ENCODE peak calls at places on chromosomes 3 and 15, in nine cellular contexts. H, V, P, M, Y, E, Z, J and B are unnamed samples.

GRCh38 chr3:195596648-195597628 is 13.2 kb upstream of the APOD start:
- DNase-seq in H (no peak), V (no peak), P (no peak), M (no peak), Y (no peak), E (no peak), Z (no peak), J (no peak), B (no peak)

GRCh38 chr15:79973445-79974180 is 2.6 kb upstream of the BCL2A1 start:
- DNase-seq in H (no peak), V (no peak), P (no peak), M (no peak), Y (no peak), E (no peak), Z (no peak), J (no peak), B (no peak)

GRCh38 chr15:66789029-66790025 is 87.3 kb downstream of the SMAD6 start:
- DNase-seq in H (no peak), V (peak), P (no peak), M (peak), Y (peak), E (peak), Z (peak), J (no peak), B (peak)

GRCh38 chr15:69762373-69763148 is 309.9 kb downstream of the RPLP1 start:
- DNase-seq in H (no peak), V (no peak), P (no peak), M (no peak), Y (no peak), E (no peak), Z (no peak), J (no peak), B (no peak)

GRCh38 chr3:19947549-19948071 is 713 bp downstream of the RAB5A start:
- DNase-seq in H (peak), V (peak), P (peak), M (peak), Y (peak), E (peak), Z (peak), J (no peak), B (peak)

GRCh38 chr3:171314341-171314740 is 145.9 kb downstream of the TNIK start:
- DNase-seq in H (no peak), V (no peak), P (no peak), M (no peak), Y (no peak), E (no peak), Z (no peak), J (no peak), B (no peak)

GRCh38 chr3:111712294-111713180 is 117.4 kb upstream of the ZBED2 start:
- DNase-seq in H (no peak), V (peak), P (peak), M (no peak), Y (no peak), E (no peak), Z (no peak), J (no peak), B (peak)

GRCh38 chr3:24981924-24982323 is 446.1 kb upstream of the RARB start:
- DNase-seq in H (no peak), V (no peak), P (no peak), M (no peak), Y (no peak), E (no peak), Z (no peak), J (no peak), B (no peak)

GRCh38 chr3:122415104-122415744 is 638 bp downstream of the WDR5B start:
- DNase-seq in H (peak), V (peak), P (peak), M (peak), Y (peak), E (no peak), Z (peak), J (peak), B (peak)

GRCh38 chr3:49554639-49555265 is 475 bp downstream of the BSN start:
- DNase-seq in H (peak), V (peak), P (peak), M (no peak), Y (no peak), E (no peak), Z (no peak), J (no peak), B (no peak)

GRCh38 chr3:182909318-182910040 is 70.9 kb downstream of the DCUN1D1 start:
- DNase-seq in H (no peak), V (no peak), P (no peak), M (peak), Y (no peak), E (peak), Z (peak), J (no peak), B (peak)

GRCh38 chr3:106299300-106300098 is 430.7 kb upstream of the CBLB start:
- DNase-seq in H (no peak), V (peak), P (peak), M (peak), Y (no peak), E (no peak), Z (peak), J (no peak), B (peak)

GRCh38 chr3:52682016-52682415 is 3.7 kb downstream of the PBRM1 start:
- DNase-seq in H (no peak), V (peak), P (no peak), M (no peak), Y (no peak), E (peak), Z (peak), J (peak), B (peak)

GRCh38 chr3:108448593-108448992 is 61.8 kb downstream of the MYH15 start:
- DNase-seq in H (no peak), V (no peak), P (no peak), M (no peak), Y (no peak), E (no peak), Z (no peak), J (no peak), B (no peak)

GRCh38 chr3:16452265-16452664 is 61.2 kb downstream of the RFTN1 start:
- DNase-seq in H (no peak), V (no peak), P (peak), M (no peak), Y (no peak), E (no peak), Z (peak), J (no peak), B (peak)

GRCh38 chr15:94097567-94097966 is 133.8 kb upstream of the MCTP2 start:
- DNase-seq in H (no peak), V (no peak), P (no peak), M (no peak), Y (no peak), E (no peak), Z (no peak), J (no peak), B (no peak)

GRCh38 chr15:39025331-39025730 is 460.7 kb upstream of the RASGRP1 start:
- DNase-seq in H (no peak), V (peak), P (no peak), M (no peak), Y (no peak), E (no peak), Z (no peak), J (no peak), B (no peak)

GRCh38 chr3:139093840-139094239 is 49.1 kb upstream of the PRR23C start:
- DNase-seq in H (no peak), V (no peak), P (no peak), M (no peak), Y (no peak), E (no peak), Z (no peak), J (no peak), B (no peak)

GRCh38 chr3:10187295-10187876 is 22.7 kb downstream of the IRAK2 start:
- DNase-seq in H (no peak), V (no peak), P (no peak), M (no peak), Y (no peak), E (no peak), Z (no peak), J (no peak), B (no peak)

GRCh38 chr3:47441796-47442551 is 33.8 kb downstream of the SCAP start:
- DNase-seq in H (no peak), V (no peak), P (no peak), M (peak), Y (no peak), E (no peak), Z (no peak), J (no peak), B (no peak)

GRCh38 chr15:39720721-39721611 is 61.7 kb downstream of the FSIP1 start:
- DNase-seq in H (no peak), V (peak), P (peak), M (peak), Y (no peak), E (no peak), Z (peak), J (no peak), B (peak)